ENCODE peak calls at places on chromosomes 2 and 18, in seven cellular contexts. F is upper lobe of right lung, T is psoas muscle, C is mesendoderm, A is thyroid gland, B is uterus, D is colonic mucosa. W is an unnamed sample. For H3K4me1, the result is how much of the 10 kb centered on the place peaks cover.

GRCh38 chr2:118249970-118250369 is 161.7 kb downstream of the INSIG2 start:
- DNase-seq in C (no peak), B (no peak), F (no peak), A (no peak), T (no peak), D (no peak), W (no peak)

GRCh38 chr2:101696272-101697123 is 1.0 kb upstream of the MAP4K4 start:
- DNase-seq in D (peak), C (peak), A (peak), B (peak), F (peak), T (peak), W (peak)

GRCh38 chr18:49398331-49398730 is 62.1 kb downstream of the DYM start:
- DNase-seq in B (no peak), F (no peak), C (no peak), T (no peak), D (no peak), A (no peak), W (no peak)

GRCh38 chr2:40201425-40201824 is 250.5 kb downstream of the SLC8A1 start:
- DNase-seq in F (no peak), D (no peak), A (no peak), C (no peak), B (no peak), T (no peak), W (no peak)

GRCh38 chr2:229191413-229191812 is 79.7 kb downstream of the PID1 start:
- DNase-seq in C (no peak), B (no peak), F (no peak), D (no peak), A (no peak), T (no peak), W (no peak)

GRCh38 chr2:151716721-151717120 is 17.6 kb downstream of the NEB start:
- DNase-seq in D (no peak), C (peak), F (no peak), A (no peak), T (no peak), B (no peak), W (no peak)

GRCh38 chr2:159939946-159940345 is 122.5 kb downstream of the PLA2R1 start:
- DNase-seq in F (no peak), C (peak), A (no peak), B (no peak), T (no peak), D (no peak), W (no peak)

GRCh38 chr2:1024981-1025380 is 74.3 kb downstream of the SNTG2 start:
- DNase-seq in F (no peak), C (no peak), T (no peak), A (no peak), D (no peak), B (no peak), W (no peak)

GRCh38 chr2:241291977-241292376 is 23.5 kb downstream of the HDLBP start:
- DNase-seq in B (no peak), D (no peak), A (no peak), C (no peak), F (no peak), T (no peak), W (no peak)

GRCh38 chr2:58634653-58635347 is 393.7 kb upstream of the FANCL start:
- DNase-seq in F (no peak), A (no peak), T (no peak), D (no peak), C (peak), B (no peak), W (no peak)

GRCh38 chr18:73793386-73793785 is 354.2 kb downstream of the FBXO15 start:
- DNase-seq in A (no peak), D (no peak), C (peak), T (no peak), F (no peak), B (no peak), W (no peak)

GRCh38 chr2:176493221-176493825 is 224.1 kb downstream of the MTX2 start:
- DNase-seq in T (no peak), B (peak), D (no peak), F (no peak), A (no peak), C (no peak), W (no peak)

GRCh38 chr2:25215948-25216679 is 47.7 kb upstream of the POMC start:
- DNase-seq in D (peak), F (peak), B (peak), T (peak), A (peak), C (peak), W (peak)

GRCh38 chr18:67385455-67385854 is 131.1 kb downstream of the DSEL start:
- DNase-seq in D (no peak), C (peak), B (no peak), F (no peak), T (no peak), A (no peak), W (no peak)

GRCh38 chr2:68767031-68767961 is 32.7 kb downstream of the ARHGAP25 start:
- DNase-seq in T (no peak), C (no peak), D (peak), B (no peak), F (no peak), A (peak), W (peak)

GRCh38 chr2:221016551-221016950 is 555.6 kb downstream of the EPHA4 start:
- DNase-seq in A (no peak), T (no peak), F (no peak), B (no peak), C (no peak), D (no peak), W (no peak)

GRCh38 chr2:66508358-66509071 is 73.6 kb downstream of the MEIS1 start:
- DNase-seq in A (no peak), F (no peak), D (no peak), T (no peak), C (peak), B (no peak), W (no peak)

GRCh38 chr18:33440011-33440383 is 524 bp downstream of the CCDC178 start:
- DNase-seq in C (peak), T (no peak), A (peak), B (peak), F (no peak), D (peak), W (no peak)

GRCh38 chr2:48944961-48945360 is 189.4 kb upstream of the LHCGR start:
- DNase-seq in T (no peak), F (no peak), B (no peak), A (no peak), C (no peak), D (no peak), W (no peak)

GRCh38 chr2:238493880-238494572 is 67.3 kb downstream of the ASB1 start:
- DNase-seq in A (no peak), D (peak), T (no peak), F (no peak), B (no peak), C (no peak), W (peak)

GRCh38 chr2:19312949-19313348 is 45.5 kb downstream of the OSR1 start:
- DNase-seq in D (no peak), F (no peak), C (peak), B (no peak), A (peak), T (no peak), W (no peak)

GRCh38 chr2:138722316-138722715 is 57.9 kb downstream of the NXPH2 start:
- DNase-seq in C (peak), A (peak), T (peak), F (no peak), B (no peak), D (no peak), W (no peak)

GRCh38 chr2:221485500-221485870 is 86.6 kb downstream of the EPHA4 start:
- DNase-seq in A (no peak), T (no peak), B (no peak), C (no peak), D (no peak), F (no peak), W (no peak)

GRCh38 chr2:17506736-17507616 is 11.3 kb downstream of the RAD51AP2 start:
- DNase-seq in B (no peak), A (no peak), T (no peak), C (peak), F (no peak), D (no peak), W (no peak)

GRCh38 chr18:44682181-44682870 is 1.6 kb downstream of the SETBP1 start:
- DNase-seq in B (peak), T (peak), A (no peak), F (no peak), D (peak), C (peak), W (no peak)

GRCh38 chr18:2111456-2111855 is 459.8 kb downstream of the METTL4 start:
- DNase-seq in D (no peak), B (no peak), T (no peak), C (peak), A (no peak), F (no peak), W (no peak)

GRCh38 chr2:175008801-175009495 is 3.8 kb upstream of the CHN1 start:
- DNase-seq in A (no peak), T (no peak), D (no peak), F (no peak), B (no peak), C (no peak), W (no peak)

GRCh38 chr2:71646028-71646427 is 192.7 kb downstream of the DYSF start:
- DNase-seq in D (no peak), B (no peak), C (no peak), A (peak), T (peak), F (no peak), W (no peak)

GRCh38 chr18:62224229-62224628 is 37.2 kb downstream of the RELCH start:
- DNase-seq in T (no peak), D (no peak), A (no peak), B (no peak), F (no peak), C (no peak), W (no peak)

GRCh38 chr2:51994123-51994788 is 962.3 kb upstream of the NRXN1 start:
- DNase-seq in A (no peak), F (no peak), B (no peak), C (no peak), T (no peak), D (no peak), W (no peak)

GRCh38 chr2:47046271-47046670 is 108.8 kb downstream of the STPG4 start:
- DNase-seq in T (no peak), B (no peak), C (no peak), D (no peak), F (no peak), A (no peak), W (no peak)

GRCh38 chr2:70891572-70892356 is 43.9 kb upstream of the ATP6V1B1 start:
- DNase-seq in A (no peak), B (peak), C (no peak), T (no peak), F (no peak), D (no peak), W (no peak)

GRCh38 chr2:207766697-207767460 is 2.8 kb downstream of the FZD5 start:
- DNase-seq in D (peak), A (peak), B (no peak), C (peak), T (no peak), F (peak), W (no peak)

GRCh38 chr18:6397931-6398566 is 16.7 kb downstream of the L3MBTL4 start:
- DNase-seq in T (no peak), F (no peak), C (no peak), A (peak), D (no peak), B (no peak), W (no peak)

GRCh38 chr18:24016643-24017042 is 2.1 kb downstream of the TTC39C start:
- DNase-seq in A (no peak), C (peak), F (no peak), B (no peak), T (no peak), D (no peak), W (no peak)

GRCh38 chr2:197266477-197266876 is 44.1 kb downstream of the ANKRD44 start:
- DNase-seq in A (no peak), C (no peak), B (no peak), F (no peak), D (no peak), T (no peak), W (peak)
- H3K4me1 ChIP-seq in A (under half), C (under half), B (under half), F (under half), D (under half), T (under half), W (half or more)

GRCh38 chr2:109216332-109216731 is 87.3 kb downstream of the SH3RF3 start:
- DNase-seq in T (no peak), A (peak), B (no peak), D (no peak), F (peak), C (no peak), W (no peak)

GRCh38 chr2:109218792-109219126 is 89.8 kb downstream of the SH3RF3 start:
- DNase-seq in C (no peak), B (no peak), T (no peak), A (no peak), F (no peak), D (no peak), W (no peak)

GRCh38 chr2:109217362-109218086 is 88.5 kb downstream of the SH3RF3 start:
- DNase-seq in D (no peak), T (no peak), A (no peak), C (no peak), B (peak), F (peak), W (peak)

GRCh38 chr2:109215866-109216265 is 86.9 kb downstream of the SH3RF3 start:
- DNase-seq in A (no peak), T (no peak), C (no peak), B (no peak), F (peak), D (no peak), W (no peak)

DNA sequence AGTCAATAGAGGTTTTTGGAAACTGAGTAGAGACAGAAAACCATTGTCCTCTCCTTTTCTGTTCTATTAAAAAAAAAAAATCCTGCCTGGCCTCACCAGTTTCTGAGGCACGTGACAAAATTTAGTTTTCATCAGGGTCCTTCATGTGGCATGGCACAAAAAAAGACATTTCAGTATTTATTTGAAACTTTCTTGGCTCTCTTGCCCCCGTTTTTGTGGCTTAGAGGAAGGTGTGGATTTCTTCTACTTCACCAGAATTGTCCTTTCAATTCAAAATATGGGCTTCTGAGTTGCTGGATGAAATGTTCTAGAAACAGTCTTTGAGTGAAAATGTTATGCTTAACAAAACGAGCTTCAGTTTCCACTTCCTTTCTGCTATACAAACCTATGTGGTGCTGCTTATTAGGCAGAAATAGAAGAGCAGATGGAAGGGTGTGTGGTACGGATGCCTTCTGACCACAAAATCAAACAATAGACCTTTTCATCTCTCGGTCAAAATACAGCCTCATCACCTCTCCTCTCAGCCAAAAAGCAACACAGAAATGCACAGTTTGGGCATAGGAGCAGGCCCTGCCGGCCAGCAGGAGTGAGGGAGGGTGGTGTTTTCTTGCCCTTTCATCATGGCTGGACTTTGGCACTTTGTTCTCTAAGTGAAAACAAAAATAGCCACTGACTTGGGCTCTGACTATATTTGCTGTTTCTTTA is 89.2 kb downstream of the SH3RF3 start:
- DNase-seq in T (no peak), A (no peak), C (no peak), B (no peak), F (no peak), D (no peak), W (no peak)
- H3K4me3 ChIP-seq in T (peak), A (no peak), C (no peak), B (no peak), F (no peak), D (no peak), W (peak)

DNA sequence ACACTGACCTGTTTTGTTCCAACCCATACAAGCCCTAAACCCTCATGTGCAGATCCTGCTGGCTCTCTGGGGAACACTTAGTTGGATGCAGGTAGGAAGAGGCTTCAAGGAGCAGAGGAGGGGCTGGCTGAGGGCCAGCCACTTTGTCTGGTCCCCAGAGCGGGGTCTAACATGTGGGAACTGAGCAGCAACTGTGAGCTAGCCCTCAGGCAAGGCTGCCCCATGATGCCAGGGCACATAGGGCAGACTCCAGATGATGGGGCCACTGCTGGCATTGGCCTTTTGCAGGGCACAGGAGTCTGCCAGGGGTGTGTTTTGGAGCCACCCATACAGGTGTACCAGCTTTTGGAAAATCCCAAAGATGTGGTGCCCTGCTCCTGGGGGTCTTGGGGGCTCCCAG is 67.7 kb downstream of the HPCAL1 start:
- DNase-seq in F (no peak), T (no peak), C (no peak), A (no peak), B (no peak), D (no peak), W (no peak)
- H3K27ac ChIP-seq in F (peak), T (no peak), C (no peak), A (peak), B (no peak), D (no peak), W (no peak)

GRCh38 chr2:98448441-98449145 is 3.9 kb downstream of the INPP4A start:
- DNase-seq in T (no peak), C (no peak), B (no peak), A (no peak), F (no peak), D (no peak), W (peak)
- H3K4me1 ChIP-seq in T (under half), C (under half), B (under half), A (under half), F (under half), D (under half), W (half or more)

W was measured in naive thymus-derived CD4-positive, alpha-beta T cell.